ENCODE peak calls at places on chromosome 21, in ten cellular contexts. One of them, this sample, is unnamed.

GRCh38 chr21:42931560-42932235 is 6.3 kb upstream of the ERVH48-1 start:
- DNase-seq in fibroblast of pulmonary artery: no peak
- DNase-seq in pancreas: no peak
- DNase-seq in A549: no peak
- DNase-seq in cardiac fibroblast: no peak
- DNase-seq in epithelial cell of esophagus: no peak
- DNase-seq in AG10803: no peak
- DNase-seq in BE2C: no peak
- DNase-seq in prostate gland: no peak
- DNase-seq in OCI-LY7: peak; percentile 37
- DNase-seq in this sample: no peak

GRCh38 chr21:44086636-44087425 is 20.4 kb upstream of the PWP2 start:
- DNase-seq in fibroblast of pulmonary artery: no peak
- DNase-seq in pancreas: no peak
- DNase-seq in A549: no peak
- DNase-seq in cardiac fibroblast: no peak
- DNase-seq in epithelial cell of esophagus: no peak
- DNase-seq in AG10803: no peak
- DNase-seq in BE2C: no peak
- DNase-seq in prostate gland: no peak
- DNase-seq in OCI-LY7: no peak
- DNase-seq in this sample: no peak

GRCh38 chr21:28975401-28975800 is 17.3 kb downstream of the LTN1 start:
- DNase-seq in fibroblast of pulmonary artery: peak; percentile 46
- DNase-seq in pancreas: no peak
- DNase-seq in A549: no peak
- DNase-seq in cardiac fibroblast: peak; percentile 68
- DNase-seq in epithelial cell of esophagus: no peak
- DNase-seq in AG10803: peak; percentile 93
- DNase-seq in BE2C: no peak
- DNase-seq in prostate gland: no peak
- DNase-seq in OCI-LY7: no peak
- DNase-seq in this sample: peak; percentile 89

GRCh38 chr21:21295303-21295702 is 297.1 kb downstream of the NCAM2 start:
- DNase-seq in fibroblast of pulmonary artery: no peak
- DNase-seq in pancreas: no peak
- DNase-seq in A549: no peak
- DNase-seq in cardiac fibroblast: no peak
- DNase-seq in epithelial cell of esophagus: no peak
- DNase-seq in AG10803: no peak
- DNase-seq in BE2C: no peak
- DNase-seq in prostate gland: no peak
- DNase-seq in OCI-LY7: no peak
- DNase-seq in this sample: no peak

GRCh38 chr21:40717008-40717407 is 129.9 kb downstream of the DSCAM start:
- DNase-seq in fibroblast of pulmonary artery: no peak
- DNase-seq in pancreas: no peak
- DNase-seq in A549: no peak
- DNase-seq in cardiac fibroblast: no peak
- DNase-seq in epithelial cell of esophagus: peak; percentile 35
- DNase-seq in AG10803: no peak
- DNase-seq in BE2C: no peak
- DNase-seq in prostate gland: no peak
- DNase-seq in OCI-LY7: no peak
- DNase-seq in this sample: no peak

GRCh38 chr21:43304206-43304605 is 122.7 kb downstream of the SIK1 start:
- DNase-seq in fibroblast of pulmonary artery: no peak
- DNase-seq in pancreas: peak; percentile 26
- DNase-seq in A549: no peak
- DNase-seq in cardiac fibroblast: no peak
- DNase-seq in epithelial cell of esophagus: no peak
- DNase-seq in AG10803: no peak
- DNase-seq in BE2C: peak; percentile 2
- DNase-seq in prostate gland: no peak
- DNase-seq in OCI-LY7: no peak
- DNase-seq in this sample: no peak

GRCh38 chr21:26842300-26842699 is 2.9 kb downstream of the ADAMTS1 start:
- DNase-seq in fibroblast of pulmonary artery: peak; percentile 69
- DNase-seq in pancreas: no peak
- DNase-seq in A549: no peak
- DNase-seq in cardiac fibroblast: peak; percentile 71
- DNase-seq in epithelial cell of esophagus: no peak
- DNase-seq in AG10803: peak; percentile 81
- DNase-seq in BE2C: peak; percentile 27
- DNase-seq in prostate gland: no peak
- DNase-seq in OCI-LY7: no peak
- DNase-seq in this sample: peak; percentile 79

GRCh38 chr21:26055841-26056264 is 114.7 kb downstream of the APP start:
- DNase-seq in fibroblast of pulmonary artery: no peak
- DNase-seq in pancreas: no peak
- DNase-seq in A549: no peak
- DNase-seq in cardiac fibroblast: no peak
- DNase-seq in epithelial cell of esophagus: no peak
- DNase-seq in AG10803: no peak
- DNase-seq in BE2C: no peak
- DNase-seq in prostate gland: no peak
- DNase-seq in OCI-LY7: no peak
- DNase-seq in this sample: peak; percentile 23

GRCh38 chr21:27026501-27026900 is 59.6 kb upstream of the ADAMTS5 start:
- DNase-seq in fibroblast of pulmonary artery: no peak
- DNase-seq in pancreas: no peak
- DNase-seq in A549: no peak
- DNase-seq in cardiac fibroblast: peak; percentile 25
- DNase-seq in epithelial cell of esophagus: no peak
- DNase-seq in AG10803: peak; percentile 17
- DNase-seq in BE2C: no peak
- DNase-seq in prostate gland: no peak
- DNase-seq in OCI-LY7: no peak
- DNase-seq in this sample: no peak

GRCh38 chr21:33070921-33071877 is 1.3 kb downstream of the OLIG1 start:
- DNase-seq in fibroblast of pulmonary artery: no peak
- DNase-seq in pancreas: no peak
- DNase-seq in A549: peak; percentile 30
- DNase-seq in cardiac fibroblast: peak; percentile 23
- DNase-seq in epithelial cell of esophagus: peak; percentile 18
- DNase-seq in AG10803: no peak
- DNase-seq in BE2C: no peak
- DNase-seq in prostate gland: no peak
- DNase-seq in OCI-LY7: no peak
- DNase-seq in this sample: no peak

GRCh38 chr21:25375675-25376074 is 231.6 kb downstream of the MRPL39 start:
- DNase-seq in fibroblast of pulmonary artery: peak; percentile 55
- DNase-seq in pancreas: no peak
- DNase-seq in A549: no peak
- DNase-seq in cardiac fibroblast: peak; percentile 73
- DNase-seq in epithelial cell of esophagus: no peak
- DNase-seq in AG10803: peak; percentile 65
- DNase-seq in BE2C: no peak
- DNase-seq in prostate gland: no peak
- DNase-seq in OCI-LY7: no peak
- DNase-seq in this sample: peak; percentile 7

GRCh38 chr21:42722808-42723470 is 69.5 kb downstream of the PDE9A start:
- DNase-seq in fibroblast of pulmonary artery: no peak
- DNase-seq in pancreas: no peak
- DNase-seq in A549: no peak
- DNase-seq in cardiac fibroblast: no peak
- DNase-seq in epithelial cell of esophagus: no peak
- DNase-seq in AG10803: no peak
- DNase-seq in BE2C: no peak
- DNase-seq in prostate gland: no peak
- DNase-seq in OCI-LY7: no peak
- DNase-seq in this sample: no peak

GRCh38 chr21:25831300-25831699 is 96.5 kb downstream of the GABPA start:
- DNase-seq in fibroblast of pulmonary artery: no peak
- DNase-seq in pancreas: no peak
- DNase-seq in A549: no peak
- DNase-seq in cardiac fibroblast: no peak
- DNase-seq in epithelial cell of esophagus: peak; percentile 22
- DNase-seq in AG10803: no peak
- DNase-seq in BE2C: no peak
- DNase-seq in prostate gland: no peak
- DNase-seq in OCI-LY7: no peak
- DNase-seq in this sample: no peak

GRCh38 chr21:41709965-41710822 is 56.7 kb downstream of the RIPK4 start:
- DNase-seq in fibroblast of pulmonary artery: no peak
- DNase-seq in pancreas: no peak
- DNase-seq in A549: no peak
- DNase-seq in cardiac fibroblast: no peak
- DNase-seq in epithelial cell of esophagus: no peak
- DNase-seq in AG10803: no peak
- DNase-seq in BE2C: no peak
- DNase-seq in prostate gland: no peak
- DNase-seq in OCI-LY7: no peak
- DNase-seq in this sample: no peak

GRCh38 chr21:36211660-36212512 is 55.3 kb downstream of the DOP1B start:
- DNase-seq in fibroblast of pulmonary artery: peak; percentile 72
- DNase-seq in pancreas: no peak
- DNase-seq in A549: no peak
- DNase-seq in cardiac fibroblast: peak; percentile 86
- DNase-seq in epithelial cell of esophagus: peak; percentile 59
- DNase-seq in AG10803: peak; percentile 71
- DNase-seq in BE2C: no peak
- DNase-seq in prostate gland: no peak
- DNase-seq in OCI-LY7: no peak
- DNase-seq in this sample: peak; percentile 90

GRCh38 chr21:20570824-20571232 is 427.4 kb upstream of the NCAM2 start:
- DNase-seq in fibroblast of pulmonary artery: no peak
- DNase-seq in pancreas: no peak
- DNase-seq in A549: no peak
- DNase-seq in cardiac fibroblast: no peak
- DNase-seq in epithelial cell of esophagus: no peak
- DNase-seq in AG10803: no peak
- DNase-seq in BE2C: no peak
- DNase-seq in prostate gland: no peak
- DNase-seq in OCI-LY7: no peak
- DNase-seq in this sample: no peak

DNA sequence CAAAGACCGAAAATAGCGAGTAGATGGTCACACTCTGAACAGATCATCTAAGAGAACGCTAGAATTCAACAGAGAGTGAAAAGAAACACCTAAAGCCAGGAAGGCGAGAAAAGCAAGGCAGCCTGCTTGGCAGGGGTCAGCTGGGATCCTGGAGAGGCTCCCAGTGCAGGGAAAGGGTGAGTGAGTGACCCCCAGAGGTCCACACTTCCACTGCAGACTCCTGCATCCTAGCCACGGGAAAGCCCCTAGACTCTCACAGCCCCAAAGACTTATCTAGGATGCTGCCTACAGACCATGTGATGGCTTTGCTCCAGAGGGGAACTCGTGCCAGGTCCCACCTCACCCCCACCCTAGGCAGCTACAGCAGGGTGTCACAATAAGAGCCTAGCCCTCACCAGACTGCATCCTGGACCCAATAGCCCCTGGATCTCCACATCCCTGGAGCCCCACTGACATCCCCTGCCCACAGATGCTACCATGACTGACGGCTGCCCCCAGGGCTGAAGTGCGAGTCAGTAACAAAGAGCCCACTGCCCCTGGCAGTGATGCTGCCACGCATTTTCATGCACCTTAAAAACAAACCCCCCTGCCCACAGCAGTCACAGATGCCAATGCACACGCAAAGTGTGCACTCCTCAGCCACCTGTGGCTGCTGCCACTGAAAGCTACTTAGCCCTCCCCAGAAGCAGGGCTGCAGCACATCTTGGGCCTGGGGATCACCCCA is 62.2 kb downstream of the PSMG1 start:
- DNase-seq in fibroblast of pulmonary artery: peak; percentile 31
- DNase-seq in pancreas: no peak
- DNase-seq in A549: no peak
- DNase-seq in cardiac fibroblast: no peak
- DNase-seq in epithelial cell of esophagus: no peak
- DNase-seq in AG10803: no peak
- DNase-seq in BE2C: no peak
- DNase-seq in prostate gland: no peak
- DNase-seq in OCI-LY7: no peak
- DNase-seq in this sample: no peak
- TF ChIP-seq CTCF in fibroblast of pulmonary artery: no peak
- TF ChIP-seq CTCF in pancreas: no peak
- TF ChIP-seq CTCF in A549: no peak
- TF ChIP-seq CTCF in cardiac fibroblast: no peak
- TF ChIP-seq CTCF in epithelial cell of esophagus: no peak
- TF ChIP-seq CTCF in AG10803: no peak
- TF ChIP-seq CTCF in BE2C: peak; percentile 25
- TF ChIP-seq CTCF in prostate gland: no peak
- TF ChIP-seq CTCF in OCI-LY7: no peak
- TF ChIP-seq CTCF in this sample: no peak

GRCh38 chr21:22399717-22400520 is 1401.7 kb downstream of the NCAM2 start:
- DNase-seq in fibroblast of pulmonary artery: no peak
- DNase-seq in pancreas: no peak
- DNase-seq in A549: no peak
- DNase-seq in cardiac fibroblast: no peak
- DNase-seq in epithelial cell of esophagus: no peak
- DNase-seq in AG10803: no peak
- DNase-seq in BE2C: no peak
- DNase-seq in prostate gland: no peak
- DNase-seq in OCI-LY7: no peak
- DNase-seq in this sample: no peak
- H3K4me3 ChIP-seq in fibroblast of pulmonary artery: no peak overlapping the region
- H3K4me3 ChIP-seq in pancreas: no peak overlapping the region
- H3K4me3 ChIP-seq in A549: no peak overlapping the region
- H3K4me3 ChIP-seq in cardiac fibroblast: no peak overlapping the region
- H3K4me3 ChIP-seq in epithelial cell of esophagus: no peak overlapping the region
- H3K4me3 ChIP-seq in AG10803: no peak overlapping the region
- H3K4me3 ChIP-seq in BE2C: no peak overlapping the region
- H3K4me3 ChIP-seq in prostate gland: no peak overlapping the region
- H3K4me3 ChIP-seq in OCI-LY7: no peak overlapping the region
- H3K4me3 ChIP-seq in this sample: no peak overlapping the region

GRCh38 chr21:23455676-23456075 is 2151.6 kb downstream of the MRPL39 start:
- DNase-seq in fibroblast of pulmonary artery: no peak
- DNase-seq in pancreas: no peak
- DNase-seq in A549: no peak
- DNase-seq in cardiac fibroblast: no peak
- DNase-seq in epithelial cell of esophagus: no peak
- DNase-seq in AG10803: no peak
- DNase-seq in BE2C: no peak
- DNase-seq in prostate gland: no peak
- DNase-seq in OCI-LY7: no peak
- DNase-seq in this sample: no peak

GRCh38 chr21:23452384-23453083 is 2154.7 kb downstream of the MRPL39 start:
- DNase-seq in fibroblast of pulmonary artery: no peak
- DNase-seq in pancreas: peak; percentile 20
- DNase-seq in A549: no peak
- DNase-seq in cardiac fibroblast: no peak
- DNase-seq in epithelial cell of esophagus: no peak
- DNase-seq in AG10803: no peak
- DNase-seq in BE2C: peak; percentile 94
- DNase-seq in prostate gland: no peak
- DNase-seq in OCI-LY7: no peak
- DNase-seq in this sample: no peak
- TF ChIP-seq CTCF in fibroblast of pulmonary artery: no peak
- TF ChIP-seq CTCF in pancreas: no peak
- TF ChIP-seq CTCF in A549: no peak
- TF ChIP-seq CTCF in cardiac fibroblast: no peak
- TF ChIP-seq CTCF in epithelial cell of esophagus: no peak
- TF ChIP-seq CTCF in AG10803: no peak
- TF ChIP-seq CTCF in BE2C: peak; percentile 93
- TF ChIP-seq CTCF in prostate gland: no peak
- TF ChIP-seq CTCF in OCI-LY7: no peak
- TF ChIP-seq CTCF in this sample: no peak

DNA sequence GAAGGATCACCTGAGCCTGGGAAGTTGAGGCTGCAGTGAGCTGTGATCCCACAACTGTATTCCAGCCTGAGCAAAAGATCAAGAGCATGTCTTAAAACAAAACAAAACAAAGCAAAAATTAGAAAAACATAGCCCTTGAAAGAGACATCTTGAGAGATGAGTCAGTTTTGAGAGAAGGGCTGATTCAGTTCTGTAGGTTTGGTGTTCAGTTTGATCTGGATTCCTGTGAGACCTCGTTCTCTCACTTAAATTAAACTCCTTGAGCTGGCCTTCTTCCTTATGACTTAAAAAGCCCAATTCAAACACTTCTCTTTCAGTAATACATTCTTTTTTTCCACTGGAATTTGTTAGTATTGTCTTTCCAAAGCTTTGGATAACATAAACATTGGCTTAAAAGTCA is 164.2 kb downstream of the NRIP1 start:
- DNase-seq in fibroblast of pulmonary artery: no peak
- DNase-seq in pancreas: no peak
- DNase-seq in A549: no peak
- DNase-seq in cardiac fibroblast: peak; percentile 68
- DNase-seq in epithelial cell of esophagus: peak; percentile 39
- DNase-seq in AG10803: no peak
- DNase-seq in BE2C: no peak
- DNase-seq in prostate gland: no peak
- DNase-seq in OCI-LY7: no peak
- DNase-seq in this sample: peak; percentile 66
- H3K4me3 ChIP-seq in fibroblast of pulmonary artery: no peak overlapping the region
- H3K4me3 ChIP-seq in pancreas: no peak overlapping the region
- H3K4me3 ChIP-seq in A549: no peak overlapping the region
- H3K4me3 ChIP-seq in cardiac fibroblast: no peak overlapping the region
- H3K4me3 ChIP-seq in epithelial cell of esophagus: no peak overlapping the region
- H3K4me3 ChIP-seq in AG10803: no peak overlapping the region
- H3K4me3 ChIP-seq in BE2C: no peak overlapping the region
- H3K4me3 ChIP-seq in prostate gland: no peak overlapping the region
- H3K4me3 ChIP-seq in OCI-LY7: no peak overlapping the region
- H3K4me3 ChIP-seq in this sample: no peak overlapping the region

This sample was measured in fibroblast of mammary gland.